ENCODE peak calls at places on chromosomes 5 and 9, in ten cellular contexts. E, X, Q, S, I, G, M, R, B and W are unnamed samples.

GRCh38 chr5:63125862-63126261 is 547.2 kb downstream of the LRRC70 start:
- DNase-seq in E (no peak), X (no peak), Q (peak; percentile 67), S (no peak), I (no peak), G (no peak), M (no peak), R (no peak), B (peak; percentile 8), W (no peak)

GRCh38 chr5:76941000-76941399 is 11.8 kb upstream of the CRHBP start:
- DNase-seq in E (no peak), X (no peak), Q (peak; percentile 11), S (no peak), I (no peak), G (no peak), M (no peak), R (no peak), B (no peak), W (no peak)

GRCh38 chr9:20297646-20298084 is 324.6 kb downstream of the MLLT3 start:
- DNase-seq in E (no peak), X (no peak), Q (peak; percentile 17), S (no peak), I (no peak), G (no peak), M (no peak), R (peak; percentile 75), B (no peak), W (no peak)

GRCh38 chr5:56703962-56704361 is 111.4 kb upstream of the MAP3K1 start:
- DNase-seq in E (no peak), X (no peak), Q (no peak), S (no peak), I (no peak), G (no peak), M (no peak), R (no peak), B (no peak), W (no peak)

GRCh38 chr9:738209-738915 is 103.1 kb upstream of the DMRT1 start:
- DNase-seq in E (no peak), X (no peak), Q (peak; percentile 78), S (peak; percentile 89), I (no peak), G (no peak), M (no peak), R (peak; percentile 50), B (no peak), W (no peak)

GRCh38 chr5:171762016-171762415 is 23.6 kb upstream of the SMIM23 start:
- DNase-seq in E (no peak), X (no peak), Q (no peak), S (no peak), I (no peak), G (peak; percentile 28), M (no peak), R (no peak), B (no peak), W (no peak)

GRCh38 chr5:173237821-173238220 is 2.8 kb upstream of the NKX2-5 start:
- DNase-seq in E (no peak), X (no peak), Q (no peak), S (no peak), I (no peak), G (peak; percentile 58), M (no peak), R (no peak), B (no peak), W (no peak)

GRCh38 chr5:90915393-90915792 is 356.8 kb downstream of the ADGRV1 start:
- DNase-seq in E (no peak), X (no peak), Q (no peak), S (no peak), I (no peak), G (peak; percentile 19), M (no peak), R (no peak), B (no peak), W (no peak)

GRCh38 chr5:11046160-11046559 is 285.1 kb upstream of the DAP start:
- DNase-seq in E (peak; percentile 49), X (no peak), Q (no peak), S (no peak), I (no peak), G (peak; percentile 78), M (no peak), R (peak; percentile 33), B (no peak), W (no peak)

GRCh38 chr5:11047051-11047450 is 286.0 kb upstream of the DAP start:
- DNase-seq in E (no peak), X (no peak), Q (no peak), S (no peak), I (no peak), G (no peak), M (no peak), R (peak; percentile 68), B (no peak), W (no peak)

GRCh38 chr5:11050596-11051304 is 289.7 kb upstream of the DAP start:
- DNase-seq in E (no peak), X (no peak), Q (no peak), S (no peak), I (no peak), G (no peak), M (no peak), R (no peak), B (no peak), W (no peak)

GRCh38 chr5:11047625-11048024 is 286.6 kb upstream of the DAP start:
- DNase-seq in E (no peak), X (no peak), Q (no peak), S (no peak), I (no peak), G (no peak), M (no peak), R (no peak), B (no peak), W (no peak)

GRCh38 chr5:11048760-11049159 is 287.7 kb upstream of the DAP start:
- DNase-seq in E (no peak), X (no peak), Q (no peak), S (no peak), I (no peak), G (no peak), M (no peak), R (no peak), B (peak; percentile 1), W (no peak)
- TF ChIP-seq CTCF in E (peak; percentile 53), X (no peak), Q (no peak), S (peak; percentile 33), I (no peak), G (peak; percentile 58), M (no peak), R (no peak), B (peak; percentile 57), W (no peak)

GRCh38 chr5:929596-929995 is 36.9 kb downstream of the TRIP13 start:
- DNase-seq in E (no peak), X (no peak), Q (no peak), S (no peak), I (no peak), G (no peak), M (no peak), R (no peak), B (no peak), W (no peak)

GRCh38 chr5:923473-923873 is 30.8 kb downstream of the TRIP13 start:
- DNase-seq in E (peak; percentile 87), X (peak; percentile 77), Q (peak; percentile 81), S (no peak), I (peak; percentile 69), G (peak; percentile 95), M (peak; percentile 71), R (peak; percentile 36), B (peak; percentile 66), W (peak; percentile 67)

GRCh38 chr5:927172-928015 is 34.7 kb downstream of the TRIP13 start:
- DNase-seq in E (no peak), X (no peak), Q (no peak), S (no peak), I (no peak), G (no peak), M (no peak), R (no peak), B (no peak), W (no peak)

GRCh38 chr5:922745-923472 is 30.2 kb downstream of the TRIP13 start:
- DNase-seq in E (no peak), X (no peak), Q (no peak), S (no peak), I (no peak), G (no peak), M (no peak), R (no peak), B (no peak), W (no peak)

GRCh38 chr5:926416-927171 is 33.9 kb downstream of the TRIP13 start:
- DNase-seq in E (peak; percentile 46), X (no peak), Q (peak; percentile 45), S (no peak), I (no peak), G (peak; percentile 75), M (no peak), R (no peak), B (no peak), W (no peak)
- TF ChIP-seq CTCF in E (peak; percentile 61), X (no peak), Q (peak; percentile 39), S (peak; percentile 35), I (no peak), G (peak; percentile 74), M (peak; percentile 44), R (no peak), B (no peak), W (no peak)

GRCh38 chr9:84775056-84775648 is 105.6 kb downstream of the NTRK2 start:
- DNase-seq in E (no peak), X (no peak), Q (no peak), S (no peak), I (no peak), G (no peak), M (no peak), R (no peak), B (no peak), W (no peak)

GRCh38 chr9:84772511-84772910 is 103.0 kb downstream of the NTRK2 start:
- DNase-seq in E (no peak), X (no peak), Q (no peak), S (no peak), I (no peak), G (no peak), M (no peak), R (no peak), B (no peak), W (no peak)

GRCh38 chr9:84778537-84778936 is 109.0 kb downstream of the NTRK2 start:
- DNase-seq in E (no peak), X (no peak), Q (no peak), S (no peak), I (no peak), G (no peak), M (no peak), R (peak; percentile 63), B (no peak), W (no peak)

GRCh38 chr9:84773023-84773422 is 103.5 kb downstream of the NTRK2 start:
- DNase-seq in E (no peak), X (no peak), Q (no peak), S (peak; percentile 19), I (no peak), G (no peak), M (no peak), R (no peak), B (no peak), W (no peak)
- TF ChIP-seq CTCF in E (no peak), X (no peak), Q (no peak), S (no peak), I (no peak), G (no peak), M (no peak), R (no peak), B (no peak), W (no peak)

GRCh38 chr9:137583347-137583746 is 4.6 kb upstream of the DPH7 start:
- DNase-seq in E (no peak), X (no peak), Q (no peak), S (no peak), I (no peak), G (no peak), M (no peak), R (no peak), B (no peak), W (no peak)

GRCh38 chr9:137583957-137584356 is 5.2 kb upstream of the DPH7 start:
- DNase-seq in E (no peak), X (no peak), Q (no peak), S (no peak), I (no peak), G (no peak), M (no peak), R (no peak), B (no peak), W (no peak)

GRCh38 chr9:137581361-137582285 is 2.9 kb upstream of the DPH7 start:
- DNase-seq in E (no peak), X (no peak), Q (no peak), S (no peak), I (no peak), G (no peak), M (no peak), R (no peak), B (no peak), W (no peak)

GRCh38 chr9:137580958-137581331 is 2.2 kb upstream of the DPH7 start:
- DNase-seq in E (no peak), X (no peak), Q (no peak), S (no peak), I (no peak), G (no peak), M (no peak), R (no peak), B (no peak), W (no peak)

GRCh38 chr9:137582286-137582860 is 3.6 kb upstream of the DPH7 start:
- DNase-seq in E (peak; percentile 61), X (no peak), Q (peak; percentile 12), S (no peak), I (no peak), G (peak; percentile 87), M (no peak), R (no peak), B (peak; percentile 57), W (no peak)
- TF ChIP-seq CTCF in E (peak; percentile 75), X (no peak), Q (peak; percentile 29), S (peak; percentile 34), I (no peak), G (peak; percentile 78), M (no peak), R (no peak), B (peak; percentile 76), W (no peak)